ENCODE peak calls at places on chromosomes 6 and 20, in five cellular contexts. One of them, this sample, is unnamed.

GRCh38 chr20:4950437-4950836 is 50.9 kb downstream of the SLC23A2 start:
- DNase-seq in H9: no peak
- DNase-seq in trophoblast cell: no peak
- DNase-seq in mesenchymal stem cell: no peak
- DNase-seq in H1: no peak
- DNase-seq in this sample: no peak

GRCh38 chr6:6152060-6152459 is 145.3 kb upstream of the NRN1 start:
- DNase-seq in H9: no peak
- DNase-seq in trophoblast cell: no peak
- DNase-seq in mesenchymal stem cell: no peak
- DNase-seq in H1: no peak
- DNase-seq in this sample: peak

GRCh38 chr6:165579151-165579550 is 83.9 kb downstream of the PDE10A start:
- DNase-seq in H9: no peak
- DNase-seq in trophoblast cell: no peak
- DNase-seq in mesenchymal stem cell: no peak
- DNase-seq in H1: no peak
- DNase-seq in this sample: no peak

GRCh38 chr20:19181552-19181951 is 30.9 kb upstream of the SLC24A3 start:
- DNase-seq in H9: no peak
- DNase-seq in trophoblast cell: no peak
- DNase-seq in mesenchymal stem cell: no peak
- DNase-seq in H1: no peak
- DNase-seq in this sample: no peak

GRCh38 chr6:17574871-17575560 is 25.1 kb upstream of the FAM8A1 start:
- DNase-seq in H9: no peak
- DNase-seq in trophoblast cell: no peak
- DNase-seq in mesenchymal stem cell: peak
- DNase-seq in H1: no peak
- DNase-seq in this sample: no peak

GRCh38 chr6:125421853-125422252 is 120.1 kb upstream of the HDDC2 start:
- DNase-seq in H9: peak
- DNase-seq in trophoblast cell: no peak
- DNase-seq in mesenchymal stem cell: peak
- DNase-seq in H1: peak
- DNase-seq in this sample: peak

GRCh38 chr20:46364670-46365482 is 41.5 kb downstream of the ELMO2 start:
- DNase-seq in H9: no peak
- DNase-seq in trophoblast cell: no peak
- DNase-seq in mesenchymal stem cell: peak
- DNase-seq in H1: no peak
- DNase-seq in this sample: no peak

GRCh38 chr6:168040856-168041496 is 38.0 kb downstream of the FRMD1 start:
- DNase-seq in H9: no peak
- DNase-seq in trophoblast cell: no peak
- DNase-seq in mesenchymal stem cell: no peak
- DNase-seq in H1: no peak
- DNase-seq in this sample: no peak

GRCh38 chr6:161211380-161212035 is 62.4 kb downstream of the AGPAT4 start:
- DNase-seq in H9: no peak
- DNase-seq in trophoblast cell: no peak
- DNase-seq in mesenchymal stem cell: no peak
- DNase-seq in H1: no peak
- DNase-seq in this sample: peak

GRCh38 chr6:16333580-16333979 is 95.2 kb downstream of the GMPR start:
- DNase-seq in H9: no peak
- DNase-seq in trophoblast cell: peak
- DNase-seq in mesenchymal stem cell: peak
- DNase-seq in H1: no peak
- DNase-seq in this sample: no peak

GRCh38 chr6:20906938-20907337 is 372.7 kb downstream of the CDKAL1 start:
- DNase-seq in H9: no peak
- DNase-seq in trophoblast cell: no peak
- DNase-seq in mesenchymal stem cell: peak
- DNase-seq in H1: no peak
- DNase-seq in this sample: no peak

GRCh38 chr6:11423072-11423471 is 114.5 kb upstream of the TMEM170B start:
- DNase-seq in H9: no peak
- DNase-seq in trophoblast cell: peak
- DNase-seq in mesenchymal stem cell: no peak
- DNase-seq in H1: no peak
- DNase-seq in this sample: no peak
- H2BK12ac ChIP-seq in H9: no peak
- H2BK12ac ChIP-seq in trophoblast cell: no peak
- H2BK12ac ChIP-seq in mesenchymal stem cell: no peak
- H2BK12ac ChIP-seq in H1: no peak
- H2BK12ac ChIP-seq in this sample: no peak

GRCh38 chr6:135319819-135320218 is 138.7 kb downstream of the MYB start:
- DNase-seq in H9: no peak
- DNase-seq in trophoblast cell: no peak
- DNase-seq in mesenchymal stem cell: no peak
- DNase-seq in H1: no peak
- DNase-seq in this sample: no peak
- H2BK12ac ChIP-seq in H9: no peak
- H2BK12ac ChIP-seq in trophoblast cell: no peak
- H2BK12ac ChIP-seq in mesenchymal stem cell: no peak
- H2BK12ac ChIP-seq in H1: no peak
- H2BK12ac ChIP-seq in this sample: no peak

GRCh38 chr20:38239406-38239805 is 21.1 kb downstream of the KIAA1755 start:
- DNase-seq in H9: no peak
- DNase-seq in trophoblast cell: no peak
- DNase-seq in mesenchymal stem cell: no peak
- DNase-seq in H1: no peak
- DNase-seq in this sample: no peak

GRCh38 chr20:38241201-38241600 is 19.3 kb downstream of the KIAA1755 start:
- DNase-seq in H9: no peak
- DNase-seq in trophoblast cell: no peak
- DNase-seq in mesenchymal stem cell: no peak
- DNase-seq in H1: no peak
- DNase-seq in this sample: no peak

GRCh38 chr20:38242848-38243449 is 17.6 kb downstream of the KIAA1755 start:
- DNase-seq in H9: peak
- DNase-seq in trophoblast cell: no peak
- DNase-seq in mesenchymal stem cell: no peak
- DNase-seq in H1: no peak
- DNase-seq in this sample: no peak

GRCh38 chr20:38237381-38237780 is 23.2 kb downstream of the KIAA1755 start:
- DNase-seq in H9: no peak
- DNase-seq in trophoblast cell: no peak
- DNase-seq in mesenchymal stem cell: no peak
- DNase-seq in H1: no peak
- DNase-seq in this sample: no peak

DNA sequence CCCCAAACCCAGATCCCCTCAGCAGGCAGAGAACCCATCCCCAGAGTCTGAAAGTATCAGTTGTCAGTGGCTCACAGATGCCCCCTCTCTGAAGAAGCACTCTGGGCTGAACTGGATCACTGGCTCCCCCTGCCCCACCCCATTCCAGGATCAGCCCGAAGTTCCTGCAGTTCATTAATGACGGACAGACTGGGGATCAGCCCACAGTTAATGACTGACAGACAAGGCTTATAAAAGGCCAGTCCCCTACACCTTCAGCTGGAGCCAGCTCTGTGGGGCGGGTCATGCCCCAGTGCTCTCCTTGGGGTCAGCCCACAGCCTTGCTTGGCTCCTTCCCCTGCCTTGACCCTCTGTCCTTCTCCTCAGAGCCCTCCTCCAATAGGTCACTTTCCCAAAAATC is 21.7 kb downstream of the KIAA1755 start:
- DNase-seq in H9: no peak
- DNase-seq in trophoblast cell: no peak
- DNase-seq in mesenchymal stem cell: no peak
- DNase-seq in H1: no peak
- DNase-seq in this sample: no peak
- H2BK12ac ChIP-seq in H9: no peak
- H2BK12ac ChIP-seq in trophoblast cell: no peak
- H2BK12ac ChIP-seq in mesenchymal stem cell: no peak
- H2BK12ac ChIP-seq in H1: no peak
- H2BK12ac ChIP-seq in this sample: no peak

DNA sequence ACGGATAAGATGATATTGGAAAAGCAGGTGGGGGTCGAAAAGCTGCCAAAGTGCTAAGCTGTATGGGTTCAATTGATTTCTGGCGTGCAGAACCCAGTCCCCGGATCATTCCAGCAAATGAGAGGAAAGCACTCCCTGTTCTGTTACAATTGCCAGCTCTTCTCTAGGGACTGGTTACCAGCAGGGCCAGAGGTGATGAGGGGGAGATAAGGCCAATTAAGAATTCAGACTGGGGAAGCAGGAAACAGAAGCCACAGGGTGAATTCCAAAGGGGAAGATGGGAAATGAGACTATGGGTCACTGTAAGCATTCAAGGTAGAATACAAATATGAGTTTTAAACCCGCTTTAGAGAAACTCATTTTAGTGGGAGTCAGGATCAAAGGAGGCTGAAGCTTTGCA is 349.4 kb upstream of the MAP3K7 start:
- DNase-seq in H9: no peak
- DNase-seq in trophoblast cell: peak
- DNase-seq in mesenchymal stem cell: no peak
- DNase-seq in H1: no peak
- DNase-seq in this sample: no peak
- H2BK12ac ChIP-seq in H9: no peak
- H2BK12ac ChIP-seq in trophoblast cell: no peak
- H2BK12ac ChIP-seq in mesenchymal stem cell: no peak
- H2BK12ac ChIP-seq in H1: no peak
- H2BK12ac ChIP-seq in this sample: no peak

GRCh38 chr20:35840403-35840802 is 68.6 kb downstream of the PHF20 start:
- DNase-seq in H9: no peak
- DNase-seq in trophoblast cell: no peak
- DNase-seq in mesenchymal stem cell: no peak
- DNase-seq in H1: no peak
- DNase-seq in this sample: no peak
- H2BK12ac ChIP-seq in H9: no peak
- H2BK12ac ChIP-seq in trophoblast cell: no peak
- H2BK12ac ChIP-seq in mesenchymal stem cell: no peak
- H2BK12ac ChIP-seq in H1: no peak
- H2BK12ac ChIP-seq in this sample: no peak